ENCODE peak calls at places on chromosome 17, in six cellular contexts. One of them, this sample, is unnamed.

GRCh38 chr17:49365667-49366066 is 3.6 kb upstream of the ZNF652 start:
- DNase-seq in progenitor cell of endocrine pancreas: no peak
- DNase-seq in activated T-cell treated with anti-CD3 and anti-CD28 coated beads, Interleukin-2, amount 50 U/mL, for 4 hours: no peak
- DNase-seq in posterior cingulate gyrus: no peak
- DNase-seq in omental fat pad: no peak
- DNase-seq in B cell: no peak
- DNase-seq in this sample: peak

GRCh38 chr17:60604686-60605334 is 4.8 kb downstream of the PPM1D start:
- DNase-seq in omental fat pad: no peak
- DNase-seq in posterior cingulate gyrus: no peak
- DNase-seq in progenitor cell of endocrine pancreas: no peak
- DNase-seq in activated T-cell treated with anti-CD3 and anti-CD28 coated beads, Interleukin-2, amount 50 U/mL, for 4 hours: no peak
- DNase-seq in B cell: no peak
- DNase-seq in this sample: no peak

GRCh38 chr17:67139784-67140665 is 95.7 kb downstream of the CACNG1 start:
- DNase-seq in activated T-cell treated with anti-CD3 and anti-CD28 coated beads, Interleukin-2, amount 50 U/mL, for 4 hours: no peak
- DNase-seq in B cell: no peak
- DNase-seq in posterior cingulate gyrus: no peak
- DNase-seq in omental fat pad: no peak
- DNase-seq in progenitor cell of endocrine pancreas: no peak
- DNase-seq in this sample: no peak

GRCh38 chr17:47388825-47389224 is 65.1 kb downstream of the EFCAB13 start:
- DNase-seq in activated T-cell treated with anti-CD3 and anti-CD28 coated beads, Interleukin-2, amount 50 U/mL, for 4 hours: no peak
- DNase-seq in B cell: no peak
- DNase-seq in progenitor cell of endocrine pancreas: no peak
- DNase-seq in posterior cingulate gyrus: no peak
- DNase-seq in omental fat pad: no peak
- DNase-seq in this sample: no peak

GRCh38 chr17:33200587-33200986 is 92.5 kb downstream of the ASIC2 start:
- DNase-seq in B cell: no peak
- DNase-seq in posterior cingulate gyrus: no peak
- DNase-seq in activated T-cell treated with anti-CD3 and anti-CD28 coated beads, Interleukin-2, amount 50 U/mL, for 4 hours: no peak
- DNase-seq in progenitor cell of endocrine pancreas: no peak
- DNase-seq in omental fat pad: no peak
- DNase-seq in this sample: no peak

GRCh38 chr17:82030470-82031302 is 792 bp upstream of the RAC3 start:
- DNase-seq in progenitor cell of endocrine pancreas: peak
- DNase-seq in activated T-cell treated with anti-CD3 and anti-CD28 coated beads, Interleukin-2, amount 50 U/mL, for 4 hours: peak
- DNase-seq in B cell: peak
- DNase-seq in posterior cingulate gyrus: peak
- DNase-seq in omental fat pad: no peak
- DNase-seq in this sample: peak

GRCh38 chr17:57999496-58000017 is 7.5 kb downstream of the SRSF1 start:
- DNase-seq in activated T-cell treated with anti-CD3 and anti-CD28 coated beads, Interleukin-2, amount 50 U/mL, for 4 hours: no peak
- DNase-seq in progenitor cell of endocrine pancreas: no peak
- DNase-seq in omental fat pad: no peak
- DNase-seq in posterior cingulate gyrus: no peak
- DNase-seq in B cell: no peak
- DNase-seq in this sample: no peak

GRCh38 chr17:50424246-50425000 is 1.6 kb upstream of the ACSF2 start:
- DNase-seq in omental fat pad: no peak
- DNase-seq in progenitor cell of endocrine pancreas: no peak
- DNase-seq in B cell: no peak
- DNase-seq in posterior cingulate gyrus: no peak
- DNase-seq in activated T-cell treated with anti-CD3 and anti-CD28 coated beads, Interleukin-2, amount 50 U/mL, for 4 hours: no peak
- DNase-seq in this sample: no peak

GRCh38 chr17:59493867-59494266 is 71.5 kb upstream of the DHX40 start:
- DNase-seq in omental fat pad: no peak
- DNase-seq in progenitor cell of endocrine pancreas: no peak
- DNase-seq in activated T-cell treated with anti-CD3 and anti-CD28 coated beads, Interleukin-2, amount 50 U/mL, for 4 hours: no peak
- DNase-seq in posterior cingulate gyrus: no peak
- DNase-seq in B cell: no peak
- DNase-seq in this sample: no peak

GRCh38 chr17:44203731-44204452 is 4.2 kb upstream of the ATXN7L3 start:
- DNase-seq in progenitor cell of endocrine pancreas: no peak
- DNase-seq in activated T-cell treated with anti-CD3 and anti-CD28 coated beads, Interleukin-2, amount 50 U/mL, for 4 hours: no peak
- DNase-seq in omental fat pad: no peak
- DNase-seq in posterior cingulate gyrus: no peak
- DNase-seq in B cell: no peak
- DNase-seq in this sample: no peak

GRCh38 chr17:63519116-63519881 is 3.9 kb upstream of the KCNH6 start:
- DNase-seq in activated T-cell treated with anti-CD3 and anti-CD28 coated beads, Interleukin-2, amount 50 U/mL, for 4 hours: no peak
- DNase-seq in posterior cingulate gyrus: no peak
- DNase-seq in progenitor cell of endocrine pancreas: no peak
- DNase-seq in omental fat pad: no peak
- DNase-seq in B cell: no peak
- DNase-seq in this sample: no peak

GRCh38 chr17:74749262-74750038 is 1.0 kb downstream of the NHERF1 start:
- DNase-seq in omental fat pad: no peak
- DNase-seq in progenitor cell of endocrine pancreas: no peak
- DNase-seq in B cell: no peak
- DNase-seq in posterior cingulate gyrus: peak
- DNase-seq in activated T-cell treated with anti-CD3 and anti-CD28 coated beads, Interleukin-2, amount 50 U/mL, for 4 hours: no peak
- DNase-seq in this sample: no peak

GRCh38 chr17:71378036-71378435 is 742.8 kb upstream of the SOX9 start:
- DNase-seq in omental fat pad: no peak
- DNase-seq in progenitor cell of endocrine pancreas: no peak
- DNase-seq in activated T-cell treated with anti-CD3 and anti-CD28 coated beads, Interleukin-2, amount 50 U/mL, for 4 hours: no peak
- DNase-seq in B cell: no peak
- DNase-seq in posterior cingulate gyrus: no peak
- DNase-seq in this sample: no peak

GRCh38 chr17:18967806-18968744 is 16.1 kb downstream of the SLC5A10 start:
- DNase-seq in posterior cingulate gyrus: no peak
- DNase-seq in activated T-cell treated with anti-CD3 and anti-CD28 coated beads, Interleukin-2, amount 50 U/mL, for 4 hours: no peak
- DNase-seq in B cell: no peak
- DNase-seq in progenitor cell of endocrine pancreas: no peak
- DNase-seq in omental fat pad: no peak
- DNase-seq in this sample: no peak

GRCh38 chr17:12445331-12445730 is 220.4 kb upstream of the MYOCD start:
- DNase-seq in activated T-cell treated with anti-CD3 and anti-CD28 coated beads, Interleukin-2, amount 50 U/mL, for 4 hours: no peak
- DNase-seq in omental fat pad: no peak
- DNase-seq in B cell: no peak
- DNase-seq in posterior cingulate gyrus: no peak
- DNase-seq in progenitor cell of endocrine pancreas: no peak
- DNase-seq in this sample: no peak

GRCh38 chr17:30928584-30928983 is 6.8 kb downstream of the ADAP2 start:
- DNase-seq in omental fat pad: no peak
- DNase-seq in activated T-cell treated with anti-CD3 and anti-CD28 coated beads, Interleukin-2, amount 50 U/mL, for 4 hours: no peak
- DNase-seq in B cell: no peak
- DNase-seq in posterior cingulate gyrus: no peak
- DNase-seq in progenitor cell of endocrine pancreas: no peak
- DNase-seq in this sample: no peak

GRCh38 chr17:81966343-81967243 is 5.6 kb upstream of the NOTUM start:
- DNase-seq in progenitor cell of endocrine pancreas: no peak
- DNase-seq in activated T-cell treated with anti-CD3 and anti-CD28 coated beads, Interleukin-2, amount 50 U/mL, for 4 hours: no peak
- DNase-seq in omental fat pad: no peak
- DNase-seq in posterior cingulate gyrus: no peak
- DNase-seq in B cell: no peak
- DNase-seq in this sample: no peak

GRCh38 chr17:82031885-82032627 is 578 bp downstream of the RAC3 start:
- DNase-seq in progenitor cell of endocrine pancreas: no peak
- DNase-seq in activated T-cell treated with anti-CD3 and anti-CD28 coated beads, Interleukin-2, amount 50 U/mL, for 4 hours: no peak
- DNase-seq in omental fat pad: no peak
- DNase-seq in B cell: no peak
- DNase-seq in posterior cingulate gyrus: no peak
- DNase-seq in this sample: no peak

GRCh38 chr17:44972953-44973352 is 4.8 kb upstream of the C1QL1 start:
- DNase-seq in progenitor cell of endocrine pancreas: no peak
- DNase-seq in B cell: no peak
- DNase-seq in activated T-cell treated with anti-CD3 and anti-CD28 coated beads, Interleukin-2, amount 50 U/mL, for 4 hours: no peak
- DNase-seq in omental fat pad: no peak
- DNase-seq in posterior cingulate gyrus: no peak
- DNase-seq in this sample: no peak